ENCODE peak calls at places on chromosomes 3 and 15, in four cellular contexts. X is activated CD8-positive, alpha-beta memory T cell treated with anti-CD3 and anti-CD28 coated beads, Interleukin-2, amount 50 U/mL, for 4 hours; Q is RPMI7951; N is MV-4-11. R is an unnamed sample.

GRCh38 chr3:169940486-169941181 is 26.0 kb upstream of the SEC62 start:
- DNase-seq in X (no peak), Q (no peak), N (peak), R (no peak)

GRCh38 chr15:74716647-74717046 is 8.7 kb downstream of the CYP1A1 start:
- DNase-seq in X (no peak), Q (no peak), N (peak), R (no peak)

GRCh38 chr15:69568621-69569020 is 116.0 kb downstream of the RPLP1 start:
- DNase-seq in X (no peak), Q (peak), N (no peak), R (no peak)

GRCh38 chr15:83320831-83321230 is 36.4 kb upstream of the BNC1 start:
- DNase-seq in X (no peak), Q (peak), N (no peak), R (peak)

GRCh38 chr15:67829647-67830504 is 4.6 kb downstream of the SKOR1 start:
- DNase-seq in X (no peak), Q (no peak), N (no peak), R (no peak)

GRCh38 chr3:134749802-134750553 is 45.1 kb upstream of the EPHB1 start:
- DNase-seq in X (no peak), Q (no peak), N (no peak), R (no peak)

GRCh38 chr3:50170689-50171088 is 15.6 kb downstream of the SEMA3F start:
- DNase-seq in X (no peak), Q (peak), N (peak), R (peak)

GRCh38 chr3:188469228-188469885 is 315.4 kb downstream of the LPP start:
- DNase-seq in X (no peak), Q (peak), N (no peak), R (no peak)

GRCh38 chr3:101936419-101937331 is 87.4 kb downstream of the NFKBIZ start:
- DNase-seq in X (no peak), Q (peak), N (peak), R (peak)